ENCODE peak calls at places on chromosomes 6 and 20, in four cellular contexts. C is left ventricle myocardium inferior; H is SIG-M5; I is CD4-positive, alpha-beta T cell. T is an unnamed sample.

GRCh38 chr6:42426191-42426590 is 25.5 kb downstream of the TRERF1 start:
- DNase-seq in C (no peak), H (no peak), I (no peak), T (no peak)

GRCh38 chr6:148192310-148192709 is 150.3 kb upstream of the SASH1 start:
- DNase-seq in C (no peak), H (no peak), I (no peak), T (peak; percentile 93)

GRCh38 chr20:31823360-31824124 is 4.4 kb downstream of the MYLK2 start:
- DNase-seq in C (no peak), H (no peak), I (no peak), T (peak; percentile 31)

GRCh38 chr6:51934098-51934497 is 153.3 kb downstream of the PKHD1 start:
- DNase-seq in C (no peak), H (no peak), I (no peak), T (no peak)

GRCh38 chr6:116773886-116774285 is 8.4 kb upstream of the FAM162B start:
- DNase-seq in C (no peak), H (no peak), I (no peak), T (no peak)

GRCh38 chr6:137982418-137983189 is 115.5 kb downstream of the TNFAIP3 start:
- DNase-seq in C (no peak), H (no peak), I (no peak), T (no peak)

GRCh38 chr20:11324990-11325389 is 592.7 kb upstream of the BTBD3 start:
- DNase-seq in C (no peak), H (no peak), I (no peak), T (no peak)

GRCh38 chr20:45111799-45112471 is 3.0 kb downstream of the WFDC5 start:
- DNase-seq in C (no peak), H (no peak), I (no peak), T (peak; percentile 26)

GRCh38 chr6:26020291-26020982 is 57.8 kb downstream of the TRIM38 start:
- DNase-seq in C (peak; percentile 73), H (peak; percentile 29), I (peak; percentile 77), T (peak; percentile 93)

GRCh38 chr6:28635547-28636158 is 110.0 kb downstream of the GPX5 start:
- DNase-seq in C (no peak), H (no peak), I (no peak), T (no peak)

T was measured in EH.